ENCODE peak calls at places on chromosome 1, in five cellular contexts. One of them, this sample, is unnamed.

GRCh38 chr1:20443703-20444587 is 42.1 kb downstream of the CAMK2N1 start:
- DNase-seq in DND-41: no peak
- DNase-seq in neural progenitor cell: peak
- DNase-seq in hepatocyte: no peak
- DNase-seq in IMR-90: no peak
- DNase-seq in this sample: no peak

GRCh38 chr1:65371544-65371943 is 48.9 kb upstream of the LEPR start:
- DNase-seq in DND-41: no peak
- DNase-seq in neural progenitor cell: no peak
- DNase-seq in hepatocyte: no peak
- DNase-seq in IMR-90: no peak
- DNase-seq in this sample: no peak

GRCh38 chr1:101264699-101265098 is 27.9 kb downstream of the S1PR1 start:
- DNase-seq in DND-41: no peak
- DNase-seq in neural progenitor cell: no peak
- DNase-seq in hepatocyte: no peak
- DNase-seq in IMR-90: no peak
- DNase-seq in this sample: no peak

GRCh38 chr1:168783831-168784230 is 54.8 kb upstream of the DPT start:
- DNase-seq in DND-41: no peak
- DNase-seq in neural progenitor cell: no peak
- DNase-seq in hepatocyte: peak
- DNase-seq in IMR-90: no peak
- DNase-seq in this sample: no peak

GRCh38 chr1:18819211-18819610 is 40.2 kb downstream of the TAS1R2 start:
- DNase-seq in DND-41: no peak
- DNase-seq in neural progenitor cell: no peak
- DNase-seq in hepatocyte: no peak
- DNase-seq in IMR-90: no peak
- DNase-seq in this sample: no peak

GRCh38 chr1:226708342-226708780 is 30.7 kb downstream of the ITPKB start:
- DNase-seq in DND-41: no peak
- DNase-seq in neural progenitor cell: peak
- DNase-seq in hepatocyte: peak
- DNase-seq in IMR-90: peak
- DNase-seq in this sample: no peak

GRCh38 chr1:200959341-200959985 is 64.1 kb downstream of the KIF21B start:
- DNase-seq in DND-41: no peak
- DNase-seq in neural progenitor cell: peak
- DNase-seq in hepatocyte: no peak
- DNase-seq in IMR-90: no peak
- DNase-seq in this sample: no peak

GRCh38 chr1:163147019-163147418 is 55.7 kb downstream of the RGS5 start:
- DNase-seq in DND-41: no peak
- DNase-seq in neural progenitor cell: no peak
- DNase-seq in hepatocyte: no peak
- DNase-seq in IMR-90: no peak
- DNase-seq in this sample: no peak

GRCh38 chr1:197674286-197674685 is 101.0 kb downstream of the DENND1B start:
- DNase-seq in DND-41: no peak
- DNase-seq in neural progenitor cell: peak
- DNase-seq in hepatocyte: no peak
- DNase-seq in IMR-90: no peak
- DNase-seq in this sample: no peak

GRCh38 chr1:219797009-219797408 is 131.3 kb downstream of the SLC30A10 start:
- DNase-seq in DND-41: no peak
- DNase-seq in neural progenitor cell: no peak
- DNase-seq in hepatocyte: no peak
- DNase-seq in IMR-90: peak
- DNase-seq in this sample: no peak

GRCh38 chr1:68624233-68624632 is 127.4 kb upstream of the DEPDC1 start:
- DNase-seq in DND-41: no peak
- DNase-seq in neural progenitor cell: peak
- DNase-seq in hepatocyte: no peak
- DNase-seq in IMR-90: peak
- DNase-seq in this sample: no peak

GRCh38 chr1:228457017-228457395 is 30.2 kb upstream of the RNF187 start:
- DNase-seq in DND-41: no peak
- DNase-seq in neural progenitor cell: no peak
- DNase-seq in hepatocyte: no peak
- DNase-seq in IMR-90: no peak
- DNase-seq in this sample: no peak

GRCh38 chr1:209354111-209354839 is 229.2 kb upstream of the CAMK1G start:
- DNase-seq in DND-41: peak
- DNase-seq in neural progenitor cell: peak
- DNase-seq in hepatocyte: peak
- DNase-seq in IMR-90: peak
- DNase-seq in this sample: peak

GRCh38 chr1:209353097-209353496 is 230.4 kb upstream of the CAMK1G start:
- DNase-seq in DND-41: no peak
- DNase-seq in neural progenitor cell: no peak
- DNase-seq in hepatocyte: no peak
- DNase-seq in IMR-90: no peak
- DNase-seq in this sample: no peak

GRCh38 chr1:209355415-209355814 is 228.1 kb upstream of the CAMK1G start:
- DNase-seq in DND-41: no peak
- DNase-seq in neural progenitor cell: no peak
- DNase-seq in hepatocyte: no peak
- DNase-seq in IMR-90: no peak
- DNase-seq in this sample: no peak

GRCh38 chr1:209354840-209355165 is 228.7 kb upstream of the CAMK1G start:
- DNase-seq in DND-41: no peak
- DNase-seq in neural progenitor cell: no peak
- DNase-seq in hepatocyte: no peak
- DNase-seq in IMR-90: no peak
- DNase-seq in this sample: no peak

GRCh38 chr1:209356909-209357498 is 226.5 kb upstream of the CAMK1G start:
- DNase-seq in DND-41: no peak
- DNase-seq in neural progenitor cell: no peak
- DNase-seq in hepatocyte: no peak
- DNase-seq in IMR-90: no peak
- DNase-seq in this sample: no peak
- H3K27ac ChIP-seq in DND-41: no peak
- H3K27ac ChIP-seq in neural progenitor cell: no peak
- H3K27ac ChIP-seq in hepatocyte: no peak
- H3K27ac ChIP-seq in IMR-90: no peak
- H3K27ac ChIP-seq in this sample: no peak

GRCh38 chr1:115184951-115185331 is 95.6 kb upstream of the TSPAN2 start:
- DNase-seq in DND-41: no peak
- DNase-seq in neural progenitor cell: no peak
- DNase-seq in hepatocyte: no peak
- DNase-seq in IMR-90: peak
- DNase-seq in this sample: no peak
- H2AFZ ChIP-seq in DND-41: no peak
- H2AFZ ChIP-seq in neural progenitor cell: no peak
- H2AFZ ChIP-seq in hepatocyte: no peak
- H2AFZ ChIP-seq in IMR-90: peak
- H2AFZ ChIP-seq in this sample: peak

DNA sequence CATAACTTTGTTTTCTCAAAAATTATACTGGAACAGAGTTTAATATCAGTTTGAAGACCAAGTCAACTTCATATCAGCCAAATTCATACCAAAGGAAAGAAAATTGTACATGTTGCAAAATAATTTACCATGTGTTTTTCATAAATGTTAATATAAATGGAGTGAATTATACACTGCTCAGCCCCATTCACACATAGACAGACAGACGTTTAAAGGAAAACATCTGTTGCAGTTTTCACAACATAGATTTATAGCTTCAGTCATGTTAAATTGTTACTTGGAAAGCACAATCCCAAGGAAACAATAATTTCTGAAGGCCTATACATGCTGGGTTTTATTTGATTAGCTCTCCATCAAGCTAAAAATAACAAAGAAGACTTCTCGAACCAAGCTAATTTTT is 27.8 kb upstream of the HYI start:
- DNase-seq in DND-41: no peak
- DNase-seq in neural progenitor cell: no peak
- DNase-seq in hepatocyte: no peak
- DNase-seq in IMR-90: no peak
- DNase-seq in this sample: no peak
- H3K27ac ChIP-seq in DND-41: no peak
- H3K27ac ChIP-seq in neural progenitor cell: no peak
- H3K27ac ChIP-seq in hepatocyte: no peak
- H3K27ac ChIP-seq in IMR-90: no peak
- H3K27ac ChIP-seq in this sample: no peak

GRCh38 chr1:173360478-173361063 is 116.6 kb upstream of the PRDX6 start:
- DNase-seq in DND-41: no peak
- DNase-seq in neural progenitor cell: no peak
- DNase-seq in hepatocyte: no peak
- DNase-seq in IMR-90: no peak
- DNase-seq in this sample: no peak

GRCh38 chr1:173354937-173355280 is 122.2 kb upstream of the PRDX6 start:
- DNase-seq in DND-41: no peak
- DNase-seq in neural progenitor cell: no peak
- DNase-seq in hepatocyte: no peak
- DNase-seq in IMR-90: no peak
- DNase-seq in this sample: no peak

GRCh38 chr1:173356211-173356762 is 120.8 kb upstream of the PRDX6 start:
- DNase-seq in DND-41: no peak
- DNase-seq in neural progenitor cell: no peak
- DNase-seq in hepatocyte: no peak
- DNase-seq in IMR-90: peak
- DNase-seq in this sample: no peak

GRCh38 chr1:173353346-173353745 is 123.8 kb upstream of the PRDX6 start:
- DNase-seq in DND-41: no peak
- DNase-seq in neural progenitor cell: no peak
- DNase-seq in hepatocyte: no peak
- DNase-seq in IMR-90: no peak
- DNase-seq in this sample: no peak

DNA sequence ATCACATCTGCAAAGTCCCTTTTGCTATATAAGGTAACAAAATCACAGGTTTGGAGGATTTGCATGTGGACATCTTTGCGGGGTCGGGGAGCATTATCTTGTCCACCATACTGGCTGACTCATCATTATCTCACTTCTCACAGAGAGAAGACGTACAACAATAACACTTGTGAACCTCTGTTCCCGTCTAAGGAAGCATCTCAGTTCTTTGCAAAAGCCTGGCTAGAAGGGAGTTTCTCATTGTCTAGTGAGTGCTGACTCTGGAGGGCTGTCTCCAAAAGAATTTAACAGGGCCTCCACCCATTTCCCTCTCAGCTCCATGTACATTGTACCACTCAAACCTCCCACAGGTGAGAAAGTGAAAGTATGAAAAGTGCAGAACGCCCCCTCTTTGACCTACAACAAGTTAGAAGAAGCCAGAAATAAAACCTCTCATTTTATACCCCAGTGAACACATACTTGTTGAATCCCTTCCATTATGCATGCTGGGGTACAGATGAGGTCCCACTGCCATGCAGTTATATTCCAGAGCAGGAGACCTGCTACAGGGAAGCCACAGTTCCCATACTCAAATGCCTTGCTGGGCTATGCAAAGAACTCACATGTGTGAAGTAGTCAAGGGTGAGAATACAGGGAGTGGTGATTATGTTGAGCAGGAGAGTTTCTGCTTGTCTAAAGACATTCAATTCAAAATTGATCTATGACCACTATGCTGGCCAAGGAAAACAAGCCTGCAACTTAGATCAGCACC is 121.7 kb upstream of the PRDX6 start:
- DNase-seq in DND-41: no peak
- DNase-seq in neural progenitor cell: no peak
- DNase-seq in hepatocyte: no peak
- DNase-seq in IMR-90: no peak
- DNase-seq in this sample: no peak
- H2AFZ ChIP-seq in DND-41: no peak
- H2AFZ ChIP-seq in neural progenitor cell: no peak
- H2AFZ ChIP-seq in hepatocyte: no peak
- H2AFZ ChIP-seq in IMR-90: no peak
- H2AFZ ChIP-seq in this sample: no peak

GRCh38 chr1:29984544-29985375 is 738.6 kb downstream of the MATN1 start:
- DNase-seq in DND-41: no peak
- DNase-seq in neural progenitor cell: peak
- DNase-seq in hepatocyte: peak
- DNase-seq in IMR-90: no peak
- DNase-seq in this sample: no peak
- H3K27ac ChIP-seq in DND-41: no peak
- H3K27ac ChIP-seq in neural progenitor cell: peak
- H3K27ac ChIP-seq in hepatocyte: peak
- H3K27ac ChIP-seq in IMR-90: no peak
- H3K27ac ChIP-seq in this sample: no peak

This sample was measured in Karpas-422.